ENCODE peak calls at places on chromosome 6, in five cellular contexts. I is AG04449, J is endodermal cell, S is HFF-Myc, R is GM13977. X is an unnamed sample.

GRCh38 chr6:25511386-25511785 is 140.6 kb upstream of the SCGN start:
- DNase-seq in I (no peak), R (no peak), S (no peak), J (no peak), X (no peak)

GRCh38 chr6:134347916-134348805 is 30.2 kb upstream of the SGK1 start:
- DNase-seq in J (no peak), I (peak; percentile 98), R (no peak), S (no peak), X (no peak)

GRCh38 chr6:134031696-134032255 is 20.6 kb downstream of the SLC2A12 start:
- DNase-seq in I (no peak), J (no peak), S (no peak), R (no peak), X (no peak)

GRCh38 chr6:109450801-109451200 is 4.8 kb downstream of the MICAL1 start:
- DNase-seq in I (no peak), S (no peak), J (no peak), R (no peak), X (no peak)

GRCh38 chr6:73803562-73804221 is 107.7 kb downstream of the CD109 start:
- DNase-seq in R (no peak), I (peak; percentile 98), S (peak; percentile 63), J (peak; percentile 85), X (no peak)

GRCh38 chr6:122726649-122727048 is 52.9 kb upstream of the FABP7 start:
- DNase-seq in R (no peak), I (no peak), J (peak; percentile 67), S (no peak), X (no peak)

GRCh38 chr6:146981981-146982380 is 222.2 kb upstream of the STXBP5 start:
- DNase-seq in S (no peak), J (no peak), I (no peak), R (no peak), X (no peak)

GRCh38 chr6:35581633-35582032 is 68.9 kb upstream of the TULP1 start:
- DNase-seq in J (no peak), R (no peak), S (no peak), I (no peak), X (no peak)

GRCh38 chr6:137705166-137706064 is 161.6 kb upstream of the TNFAIP3 start:
- DNase-seq in I (no peak), S (no peak), J (peak; percentile 91), R (peak; percentile 45), X (no peak)

GRCh38 chr6:34146021-34146782 is at the start of gene GRM4:
- DNase-seq in S (no peak), I (no peak), J (peak; percentile 64), R (no peak), X (no peak)

GRCh38 chr6:69961251-69961650 is 94.9 kb downstream of the COL19A1 start:
- DNase-seq in J (no peak), R (no peak), I (no peak), S (no peak), X (no peak)

GRCh38 chr6:42406296-42407280 is 45.1 kb downstream of the TRERF1 start:
- DNase-seq in R (no peak), I (no peak), S (no peak), J (no peak), X (no peak)

GRCh38 chr6:138248011-138248410 is 29.7 kb upstream of the PBOV1 start:
- DNase-seq in I (no peak), R (no peak), S (no peak), J (no peak), X (no peak)

GRCh38 chr6:134590449-134590848 is 272.5 kb upstream of the SGK1 start:
- DNase-seq in R (no peak), I (peak; percentile 47), J (no peak), S (no peak), X (no peak)

GRCh38 chr6:38996676-38997075 is 51.9 kb upstream of the GLP1R start:
- DNase-seq in R (no peak), J (no peak), S (no peak), I (no peak), X (no peak)

GRCh38 chr6:39003072-39003471 is 45.5 kb upstream of the GLP1R start:
- DNase-seq in R (no peak), J (peak; percentile 75), S (no peak), I (no peak), X (no peak)

DNA sequence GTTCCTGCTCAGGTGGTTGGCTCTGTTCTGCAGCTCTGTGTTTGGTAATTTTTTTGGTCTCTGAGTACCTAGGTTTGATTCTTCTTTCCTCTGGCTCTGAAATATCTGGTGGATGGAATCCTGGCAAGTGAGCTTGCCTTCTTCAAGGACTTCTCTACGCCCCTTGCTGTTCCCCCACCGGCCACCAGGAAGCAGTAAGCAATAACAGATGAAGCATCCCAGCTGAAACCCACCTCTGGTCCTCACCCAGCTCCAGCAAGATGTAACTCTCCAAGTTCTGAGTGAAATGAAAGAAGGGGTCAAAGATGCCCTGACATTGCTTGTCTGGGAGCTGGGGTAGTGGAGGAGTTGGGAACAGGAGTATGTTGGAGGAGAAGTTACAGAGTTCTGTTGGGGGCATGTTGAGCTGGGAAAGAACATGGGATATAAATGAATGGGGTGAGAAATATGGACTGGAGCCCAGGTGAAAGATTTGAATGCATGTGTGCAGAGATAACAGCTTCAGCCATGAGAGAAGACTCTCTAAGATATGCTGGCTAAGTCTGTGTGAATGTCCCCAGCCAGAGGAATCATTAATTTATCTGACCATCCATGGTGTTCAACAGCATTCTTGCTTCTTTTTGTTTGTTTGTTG is 51.3 kb upstream of the GLP1R start:
- DNase-seq in J (peak; percentile 91), I (no peak), R (peak; percentile 17), S (no peak), X (no peak)
- TF ChIP-seq CTCF in J (peak; percentile 90), I (peak; percentile 39), R (peak; percentile 59), S (peak; percentile 63), X (peak; percentile 74)

DNA sequence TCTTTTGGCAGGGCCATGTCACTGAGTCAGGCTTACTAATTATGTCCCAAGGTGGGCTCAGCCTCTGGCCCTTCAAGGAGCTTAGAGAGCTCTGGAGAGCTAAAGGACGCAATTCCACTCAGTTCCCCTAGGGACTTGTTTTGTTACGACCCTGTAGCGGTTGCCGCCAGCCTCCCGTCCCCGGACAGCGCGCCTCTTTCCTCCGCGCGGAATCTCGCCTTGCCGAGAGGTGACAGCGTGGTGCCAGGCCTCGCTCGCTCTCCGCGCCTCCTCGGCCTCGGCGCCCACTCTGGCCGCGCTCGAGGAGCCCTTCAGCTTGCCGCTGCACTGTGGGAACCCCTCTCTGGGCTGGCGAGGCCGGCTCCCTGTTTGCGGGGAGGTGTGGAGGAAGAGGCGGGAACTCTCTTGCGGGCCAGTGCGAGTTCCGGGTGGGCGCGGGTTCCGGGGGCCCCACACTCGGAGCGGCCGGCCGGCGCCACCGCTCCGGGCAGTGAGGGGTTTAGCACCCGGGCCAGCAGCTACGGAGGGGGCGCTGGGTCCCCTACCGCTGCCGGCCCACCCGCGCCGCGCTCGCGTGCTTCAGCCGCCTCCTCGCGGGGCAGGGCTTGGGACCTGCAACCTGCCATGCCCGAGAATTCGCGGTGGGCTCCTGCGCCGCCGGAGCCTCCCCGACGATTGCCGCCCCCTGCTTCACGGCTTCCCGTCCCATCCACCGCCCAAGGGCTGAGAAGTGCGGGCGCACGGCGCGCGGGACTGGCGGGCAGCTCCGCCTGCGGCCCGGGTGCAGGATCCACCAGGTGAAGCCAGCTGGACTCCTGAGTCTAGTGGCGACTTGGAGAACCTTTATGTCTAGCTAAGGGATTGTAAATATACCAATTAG is 9.9 kb upstream of the ZNF311 start:
- DNase-seq in R (no peak), J (no peak), S (no peak), I (no peak), X (no peak)
- TF ChIP-seq CTCF in R (no peak), J (peak; percentile 33), S (peak; percentile 5), I (no peak), X (peak; percentile 16)

GRCh38 chr6:17504005-17504404 is 96.1 kb upstream of the FAM8A1 start:
- DNase-seq in R (no peak), J (no peak), I (no peak), S (no peak), X (no peak)

GRCh38 chr6:17506531-17506930 is 93.6 kb upstream of the FAM8A1 start:
- DNase-seq in J (no peak), I (no peak), S (no peak), R (no peak), X (no peak)

GRCh38 chr6:17506962-17507361 is 93.1 kb upstream of the FAM8A1 start:
- DNase-seq in R (no peak), I (no peak), S (no peak), J (no peak), X (no peak)

GRCh38 chr6:17505767-17506280 is 94.3 kb upstream of the FAM8A1 start:
- DNase-seq in R (no peak), J (no peak), S (no peak), I (no peak), X (no peak)

DNA sequence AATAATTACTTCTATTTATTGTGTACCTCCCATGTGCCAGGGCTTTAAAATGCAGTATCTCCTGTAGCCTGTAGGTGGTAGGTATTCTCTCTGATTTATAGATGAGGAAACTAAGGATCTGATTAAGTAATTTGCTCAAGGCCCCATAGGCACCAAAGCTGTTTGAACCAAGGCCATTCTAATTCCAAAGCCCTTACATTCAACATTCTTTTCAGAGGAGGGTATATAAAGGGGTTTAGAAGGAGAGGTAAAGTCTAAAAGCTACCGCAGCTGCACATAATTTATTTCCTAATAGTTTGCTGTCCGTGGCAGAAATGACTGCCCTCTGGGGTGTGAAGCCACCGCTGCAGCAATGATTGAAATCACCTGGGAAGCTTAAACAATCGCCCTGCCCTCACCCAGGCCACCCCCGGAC is 95.0 kb upstream of the FAM8A1 start:
- DNase-seq in R (no peak), J (no peak), I (no peak), S (no peak), X (no peak)
- TF ChIP-seq CTCF in R (no peak), J (peak; percentile 70), I (peak; percentile 38), S (no peak), X (peak; percentile 17)

GRCh38 chr6:112881027-112881426 is 533.9 kb downstream of the RFPL4B start:
- DNase-seq in S (no peak), R (no peak), J (no peak), I (peak; percentile 24), X (no peak)

GRCh38 chr6:112882381-112882780 is 535.3 kb downstream of the RFPL4B start:
- DNase-seq in S (no peak), J (no peak), I (no peak), R (no peak), X (no peak)

GRCh38 chr6:112877134-112878100 is 530.3 kb downstream of the RFPL4B start:
- DNase-seq in I (peak; percentile 81), S (peak; percentile 67), R (no peak), J (no peak), X (no peak)

GRCh38 chr6:112881828-112882227 is 534.7 kb downstream of the RFPL4B start:
- DNase-seq in R (no peak), I (no peak), S (no peak), J (no peak), X (no peak)

DNA sequence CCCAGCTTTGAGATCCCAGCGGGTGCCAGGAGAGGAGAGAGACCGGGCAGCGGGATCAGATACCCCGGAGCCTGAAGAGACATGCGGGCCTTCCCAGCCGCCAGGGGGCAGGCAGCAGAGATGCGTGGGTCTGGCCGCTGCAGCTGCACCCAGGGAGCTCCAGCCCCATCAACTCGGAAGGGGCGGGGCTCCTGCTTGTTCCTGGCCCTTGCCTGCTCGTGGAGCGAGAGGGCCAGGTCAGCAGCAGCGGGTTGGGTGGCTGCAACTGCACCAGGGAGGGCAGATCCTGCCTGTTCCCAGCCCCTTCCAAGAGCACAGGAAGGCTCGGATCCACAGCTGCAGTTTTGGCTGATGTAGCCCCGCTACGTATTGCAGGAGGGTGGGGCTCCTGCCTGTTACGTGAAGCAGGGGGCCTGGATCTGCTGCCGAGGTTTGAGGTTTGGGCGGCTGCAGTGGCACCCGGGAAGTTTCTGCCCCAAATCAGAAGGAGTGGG is 532.8 kb downstream of the RFPL4B start:
- DNase-seq in R (no peak), I (no peak), S (no peak), J (peak; percentile 98), X (no peak)
- TF ChIP-seq CTCF in R (peak; percentile 2), I (no peak), S (no peak), J (peak; percentile 96), X (no peak)